ENCODE peak calls at places on chromosome 17, in five cellular contexts. R, U, Y, O and S are unnamed samples.

GRCh38 chr17:20008242-20009051 is 712 bp upstream of the SPECC1 start:
- DNase-seq in R (peak; percentile 86), U (peak; percentile 61), Y (no peak), O (peak; percentile 30), S (no peak)

GRCh38 chr17:75459246-75459589 is 2.8 kb downstream of the TMEM94 start:
- DNase-seq in R (no peak), U (no peak), Y (no peak), O (no peak), S (no peak)

GRCh38 chr17:19315104-19315503 is 47.4 kb downstream of the B9D1 start:
- DNase-seq in R (peak; percentile 20), U (no peak), Y (no peak), O (no peak), S (no peak)

GRCh38 chr17:16415031-16415924 is at the start of gene TRPV2:
- DNase-seq in R (peak; percentile 92), U (no peak), Y (no peak), O (peak; percentile 35), S (no peak)

GRCh38 chr17:75914643-75915265 is 10.1 kb upstream of the MRPL38 start:
- DNase-seq in R (peak; percentile 84), U (no peak), Y (no peak), O (no peak), S (no peak)

GRCh38 chr17:34556384-34556783 is 23.0 kb upstream of the TMEM132E start:
- DNase-seq in R (peak; percentile 95), U (no peak), Y (no peak), O (no peak), S (no peak)

GRCh38 chr17:9647014-9647413 is 1.7 kb downstream of the USP43 start:
- DNase-seq in R (peak; percentile 81), U (no peak), Y (no peak), O (peak; percentile 24), S (no peak)

GRCh38 chr17:43772877-43773648 is 5.7 kb downstream of the DUSP3 start:
- DNase-seq in R (peak; percentile 47), U (no peak), Y (peak; percentile 61), O (no peak), S (no peak)

GRCh38 chr17:75635610-75636202 is 2.5 kb downstream of the SMIM5 start:
- DNase-seq in R (no peak), U (peak; percentile 77), Y (no peak), O (peak; percentile 51), S (no peak)

GRCh38 chr17:19456016-19456927 is 45.2 kb downstream of the RNF112 start:
- DNase-seq in R (peak; percentile 82), U (no peak), Y (no peak), O (no peak), S (no peak)

GRCh38 chr17:50848691-50849090 is 13.3 kb downstream of the WFIKKN2 start:
- DNase-seq in R (peak; percentile 14), U (no peak), Y (no peak), O (no peak), S (no peak)

GRCh38 chr17:50539762-50540440 is 7.1 kb upstream of the SPATA20 start:
- DNase-seq in R (peak; percentile 83), U (no peak), Y (no peak), O (peak; percentile 60), S (no peak)

GRCh38 chr17:6408271-6408670 is 26.6 kb downstream of the AIPL1 start:
- DNase-seq in R (no peak), U (no peak), Y (no peak), O (no peak), S (no peak)

GRCh38 chr17:47203984-47204721 is 5.0 kb upstream of the MYL4 start:
- DNase-seq in R (no peak), U (no peak), Y (no peak), O (no peak), S (no peak)

DNA sequence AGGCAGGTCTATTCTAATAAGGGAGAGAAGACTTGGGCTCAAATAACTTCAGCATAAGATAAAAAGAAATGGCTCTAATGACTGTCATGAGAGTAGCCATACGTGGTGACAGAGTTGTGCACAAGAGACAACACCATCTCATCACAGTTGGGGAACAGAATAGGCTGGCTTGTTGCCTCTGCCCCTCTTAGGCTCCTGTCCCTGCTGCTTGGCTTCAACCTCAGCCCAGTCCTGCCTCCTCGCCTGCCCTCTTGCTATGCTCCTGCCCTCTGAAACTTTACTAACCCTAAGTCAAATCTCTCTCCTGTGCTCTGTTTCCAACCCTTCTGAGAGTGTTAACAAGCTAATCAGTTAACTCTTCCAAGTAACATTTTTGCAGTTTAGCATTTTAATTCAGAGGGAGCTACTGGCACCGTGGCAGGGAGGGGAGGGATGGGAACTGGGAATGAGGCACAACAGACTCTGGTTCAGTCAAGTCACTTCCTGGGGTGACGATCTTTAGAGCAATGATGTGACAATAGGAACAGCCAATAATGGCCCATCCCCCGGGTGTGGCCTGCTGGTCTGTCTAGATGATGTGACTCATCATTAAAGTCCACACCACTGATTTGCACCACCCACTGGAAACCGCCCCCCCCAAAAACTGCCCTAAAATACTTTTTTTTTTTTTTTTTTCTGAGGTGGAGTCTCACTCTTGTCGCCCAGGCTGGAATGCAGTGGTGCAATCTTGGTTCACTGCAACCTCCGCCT is 35.5 kb downstream of the DNAH17 start:
- DNase-seq in R (peak; percentile 49), U (no peak), Y (no peak), O (no peak), S (no peak)
- H3K27ac ChIP-seq in R (no peak overlapping the region), U (no peak overlapping the region), Y (no peak overlapping the region), O (no peak overlapping the region), S (no peak overlapping the region)

GRCh38 chr17:4969551-4970231 is 2.1 kb upstream of the SPAG7 start:
- DNase-seq in R (peak; percentile 63), U (no peak), Y (no peak), O (no peak), S (peak; percentile 29)
- H3K27ac ChIP-seq in R (no peak overlapping the region), U (no peak overlapping the region), Y (peak overlapping the region; percentile 92), O (peak overlapping the region; percentile 0), S (peak overlapping the region; percentile 89)

GRCh38 chr17:12421646-12422306 is 243.9 kb upstream of the MYOCD start:
- DNase-seq in R (no peak), U (no peak), Y (no peak), O (no peak), S (no peak)
- H3K27ac ChIP-seq in R (no peak overlapping the region), U (no peak overlapping the region), Y (no peak overlapping the region), O (no peak overlapping the region), S (no peak overlapping the region)

GRCh38 chr17:3889613-3890012 is 3.2 kb downstream of the CAMKK1 start:
- DNase-seq in R (no peak), U (no peak), Y (no peak), O (no peak), S (no peak)
- H3K27ac ChIP-seq in R (no peak overlapping the region), U (no peak overlapping the region), Y (peak overlapping the region; percentile 75), O (no peak overlapping the region), S (no peak overlapping the region)

DNA sequence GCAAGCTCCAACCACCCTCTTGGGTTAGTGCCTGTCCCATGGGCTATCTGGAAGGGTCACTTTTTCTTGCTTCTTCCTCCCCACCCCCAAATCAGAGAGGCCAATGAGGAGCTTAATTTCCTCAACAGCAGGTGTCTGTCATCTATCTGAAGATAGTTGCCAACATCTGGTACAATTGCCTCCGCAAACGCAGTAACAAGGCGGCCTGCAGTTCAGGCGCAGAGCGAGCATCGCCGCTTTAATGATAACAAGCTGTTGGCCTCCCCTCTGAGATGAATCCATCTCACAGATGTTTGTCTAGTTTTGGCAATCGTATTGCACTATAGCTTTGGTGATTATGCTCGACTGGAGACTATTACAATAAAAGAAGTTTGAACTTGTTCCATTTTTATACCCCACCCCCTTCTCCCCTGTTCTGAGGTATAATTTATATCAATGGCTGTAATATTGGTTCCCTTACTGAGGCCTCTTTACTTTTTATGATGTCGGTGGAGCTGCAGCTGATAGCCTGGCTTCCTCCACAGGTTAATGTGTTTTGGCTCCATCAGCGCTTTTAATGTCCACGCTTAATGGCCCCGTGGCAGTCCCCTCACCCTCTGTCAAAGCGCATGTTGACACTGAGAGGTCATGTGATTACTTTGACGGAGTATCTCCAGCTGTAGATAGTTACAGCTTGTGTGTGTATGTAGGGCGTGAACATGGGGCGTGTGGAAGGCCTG is 164.5 kb downstream of the MSI2 start:
- DNase-seq in R (no peak), U (no peak), Y (no peak), O (no peak), S (no peak)
- H3K27ac ChIP-seq in R (no peak overlapping the region), U (no peak overlapping the region), Y (no peak overlapping the region), O (no peak overlapping the region), S (no peak overlapping the region)

GRCh38 chr17:49071106-49071505 is 61.5 kb upstream of the B4GALNT2 start:
- DNase-seq in R (no peak), U (no peak), Y (no peak), O (no peak), S (no peak)
- H3K27ac ChIP-seq in R (no peak overlapping the region), U (no peak overlapping the region), Y (no peak overlapping the region), O (no peak overlapping the region), S (no peak overlapping the region)

GRCh38 chr17:71189493-71189831 is 931.4 kb upstream of the SOX9 start:
- DNase-seq in R (no peak), U (no peak), Y (no peak), O (no peak), S (no peak)
- H3K27ac ChIP-seq in R (no peak overlapping the region), U (no peak overlapping the region), Y (no peak overlapping the region), O (no peak overlapping the region), S (no peak overlapping the region)

DNA sequence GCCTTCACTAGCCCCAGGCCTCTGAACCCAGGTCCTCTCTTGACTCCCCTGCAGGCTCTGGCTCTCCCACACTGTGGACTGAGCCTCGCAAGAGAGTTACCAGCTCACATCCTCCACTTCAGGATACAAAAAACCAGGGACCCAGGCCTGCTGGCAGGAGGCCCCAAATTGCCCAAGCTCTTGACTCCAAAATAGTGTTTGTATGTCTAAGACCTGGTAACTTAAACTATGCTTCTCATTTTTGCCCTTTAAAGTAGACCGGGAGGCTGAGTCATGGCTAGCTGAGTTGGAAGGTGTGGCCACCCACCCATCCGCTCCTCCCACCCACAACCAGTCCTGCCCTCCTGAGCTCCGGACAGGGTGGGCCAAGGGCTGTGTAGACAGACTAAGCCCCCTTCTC is 250.0 kb downstream of the SOX9 start:
- DNase-seq in R (no peak), U (no peak), Y (no peak), O (no peak), S (no peak)
- H3K27ac ChIP-seq in R (no peak overlapping the region), U (no peak overlapping the region), Y (no peak overlapping the region), O (no peak overlapping the region), S (no peak overlapping the region)